ENCODE peak calls at places on chromosome 22, in seven cellular contexts. A is Daoy; B is CD8-positive, alpha-beta memory T cell; S is EL; V is activated CD4-positive, alpha-beta T cell treated with anti-CD3 and anti-CD28 coated beads, Interleukin-2, amount 50 U/mL, for 48 hours; J is activated naive CD8-positive, alpha-beta T cell treated with anti-CD3 and anti-CD28 coated beads, Interleukin-2, amount 50 U/mL, for 16 hours; N is globus pallidus. H is an unnamed sample.

GRCh38 chr22:50236731-50237409 is 8.0 kb downstream of the TUBGCP6 start:
- DNase-seq in V (no peak), B (no peak), J (no peak), N (no peak), S (no peak), A (no peak), H (peak)

GRCh38 chr22:37283393-37283937 is 1.2 kb downstream of the CYTH4 start:
- DNase-seq in N (peak), A (no peak), S (no peak), B (peak), V (peak), J (no peak), H (no peak)

GRCh38 chr22:40415531-40416266 is 45.3 kb downstream of the SGSM3 start:
- DNase-seq in A (no peak), V (no peak), S (no peak), B (no peak), J (no peak), N (no peak), H (no peak)

GRCh38 chr22:50304528-50305392 is 2.7 kb downstream of the PLXNB2 start:
- DNase-seq in J (no peak), N (peak), S (peak), B (no peak), V (no peak), A (peak), H (no peak)

GRCh38 chr22:31659246-31659645 is 2.8 kb downstream of the PISD start:
- DNase-seq in N (no peak), V (no peak), B (no peak), J (no peak), A (no peak), S (peak), H (no peak)

GRCh38 chr22:32050678-32051515 is 7.8 kb downstream of the SLC5A1 start:
- DNase-seq in V (peak), N (no peak), B (peak), J (peak), S (peak), A (peak), H (no peak)

GRCh38 chr22:37336474-37337028 is 54.2 kb downstream of the CYTH4 start:
- DNase-seq in S (no peak), A (no peak), J (no peak), V (no peak), N (no peak), B (no peak), H (no peak)

GRCh38 chr22:26589845-26590524 is at the start of gene TPST2:
- DNase-seq in S (peak), B (peak), A (peak), V (peak), J (peak), N (peak), H (peak)

GRCh38 chr22:24486501-24486921 is 8.6 kb upstream of the UPB1 start:
- DNase-seq in J (no peak), N (no peak), S (peak), B (no peak), A (peak), V (peak), H (no peak)

GRCh38 chr22:20647586-20648305 is 126.2 kb upstream of the SERPIND1 start:
- DNase-seq in N (no peak), B (no peak), A (no peak), J (no peak), S (no peak), V (no peak), H (no peak)

GRCh38 chr22:23696326-23696851 is 5.6 kb downstream of the RGL4 start:
- DNase-seq in V (peak), N (no peak), B (peak), J (peak), S (no peak), A (peak), H (no peak)

GRCh38 chr22:49971232-49972162 is 10.9 kb downstream of the PIM3 start:
- DNase-seq in N (no peak), B (no peak), A (peak), S (peak), J (peak), V (peak), H (no peak)

GRCh38 chr22:45612451-45612901 is 59.2 kb upstream of the ATXN10 start:
- DNase-seq in A (peak), V (peak), J (no peak), N (no peak), S (peak), B (peak), H (peak)

GRCh38 chr22:30865656-30866055 is 102.9 kb downstream of the MORC2 start:
- DNase-seq in S (no peak), B (no peak), J (no peak), V (no peak), N (no peak), A (no peak), H (no peak)

GRCh38 chr22:19757140-19757984 is 3.2 kb upstream of the TBX1 start:
- DNase-seq in J (no peak), S (no peak), V (no peak), N (no peak), A (no peak), B (no peak), H (no peak)

GRCh38 chr22:48481748-48482147 is 1345.9 kb downstream of the BRD1 start:
- DNase-seq in J (no peak), B (no peak), S (no peak), V (no peak), N (no peak), A (no peak), H (no peak)

GRCh38 chr22:39214383-39215069 is 30.3 kb downstream of the PDGFB start:
- DNase-seq in J (no peak), A (peak), V (no peak), S (peak), N (no peak), B (no peak), H (no peak)

GRCh38 chr22:25848954-25849353 is 107.0 kb downstream of the MYO18B start:
- DNase-seq in V (no peak), N (no peak), A (no peak), S (no peak), B (no peak), J (no peak), H (no peak)

GRCh38 chr22:46352691-46353386 is 17.3 kb downstream of the TRMU start:
- DNase-seq in A (peak), J (no peak), N (no peak), B (no peak), S (peak), V (no peak), H (no peak)

GRCh38 chr22:41550952-41551491 is 6.8 kb upstream of the POLR3H start:
- DNase-seq in A (no peak), J (no peak), B (no peak), V (no peak), S (no peak), N (no peak), H (no peak)

GRCh38 chr22:41532908-41533825 is 11.1 kb downstream of the POLR3H start:
- DNase-seq in B (peak), A (peak), N (no peak), V (peak), S (peak), J (peak), H (peak)

GRCh38 chr22:27531782-27532530 is 269.6 kb downstream of the MN1 start:
- DNase-seq in V (no peak), B (no peak), J (no peak), A (peak), N (no peak), S (peak), H (no peak)

GRCh38 chr22:36918730-36919129 is 5.3 kb downstream of the CSF2RB start:
- DNase-seq in A (no peak), J (no peak), B (no peak), N (no peak), S (no peak), V (no peak), H (no peak)

GRCh38 chr22:45164217-45165123 is 745 bp downstream of the NUP50 start:
- DNase-seq in B (peak), A (peak), J (no peak), V (peak), S (peak), N (peak), H (peak)

GRCh38 chr22:50733521-50734342 is 4.3 kb upstream of the ACR start:
- DNase-seq in N (peak), A (no peak), B (no peak), J (no peak), S (peak), V (no peak), H (peak)

GRCh38 chr22:38868886-38869381 is 3.1 kb downstream of the CBX6 start:
- DNase-seq in S (peak), J (peak), B (peak), N (peak), A (peak), V (peak), H (peak)

GRCh38 chr22:44795701-44796630 is 43.6 kb downstream of the ARHGAP8 start:
- DNase-seq in V (no peak), J (no peak), B (no peak), A (no peak), N (no peak), S (no peak), H (no peak)

GRCh38 chr22:23245045-23245798 is 64.9 kb downstream of the BCR start:
- DNase-seq in J (no peak), N (no peak), A (peak), V (no peak), B (no peak), S (peak), H (no peak)

GRCh38 chr22:18987765-18988164 is 51.7 kb upstream of the PRODH start:
- DNase-seq in A (peak), B (no peak), N (no peak), J (no peak), V (peak), S (no peak), H (no peak)

GRCh38 chr22:42299586-42300285 is 29.3 kb upstream of the TCF20 start:
- DNase-seq in N (no peak), V (peak), J (no peak), A (no peak), S (no peak), B (peak), H (peak)

GRCh38 chr22:36461665-36462474 is 19.6 kb downstream of the TXN2 start:
- DNase-seq in N (no peak), V (no peak), J (no peak), B (no peak), A (peak), S (peak), H (peak)

GRCh38 chr22:29727248-29727551 is 7.4 kb downstream of the CABP7 start:
- DNase-seq in B (no peak), A (peak), J (no peak), N (no peak), S (peak), V (peak), H (no peak)

GRCh38 chr22:40044870-40045834 is 50.4 kb downstream of the FAM83F start:
- DNase-seq in J (peak), B (peak), N (peak), A (peak), V (peak), S (peak), H (peak)

GRCh38 chr22:30586414-30586813 is 5.3 kb downstream of the PES1 start:
- DNase-seq in A (no peak), B (no peak), V (no peak), N (no peak), J (no peak), S (no peak), H (no peak)

GRCh38 chr22:25953919-25954318 is 211.9 kb downstream of the MYO18B start:
- DNase-seq in S (no peak), A (no peak), B (no peak), N (peak), V (no peak), J (no peak), H (no peak)

H was measured in retina.